ENCODE peak calls at places on chromosomes 3 and 15, in ten cellular contexts. I, C, E, Z, M, R, V, O, U and Q are unnamed samples.

GRCh38 chr3:30728143-30728542 is 121.7 kb downstream of the TGFBR2 start:
- DNase-seq in E (no peak), R (no peak), V (no peak), U (no peak), O (no peak), C (no peak), M (no peak), Z (no peak), I (no peak), Q (no peak)

GRCh38 chr15:95604634-95605036 is 725.9 kb upstream of the NR2F2 start:
- DNase-seq in U (no peak), O (no peak), E (no peak), I (no peak), Z (no peak), R (no peak), V (no peak), M (no peak), C (peak; percentile 86), Q (peak; percentile 60)

GRCh38 chr3:196336319-196337145 is 1.7 kb downstream of the TM4SF19 start:
- DNase-seq in M (no peak), V (no peak), Z (no peak), E (peak; percentile 84), U (no peak), R (no peak), C (peak; percentile 59), I (peak; percentile 8), O (no peak), Q (no peak)

GRCh38 chr3:149843502-149843901 is 30.5 kb downstream of the RNF13 start:
- DNase-seq in C (no peak), U (no peak), V (no peak), R (no peak), E (no peak), M (no peak), O (no peak), I (no peak), Z (no peak), Q (no peak)

GRCh38 chr3:16171009-16171408 is 3.5 kb upstream of the GALNT15 start:
- DNase-seq in E (no peak), Z (no peak), R (no peak), M (no peak), C (no peak), I (no peak), U (no peak), V (no peak), O (no peak), Q (no peak)

GRCh38 chr3:47016934-47017435 is 37.5 kb downstream of the NBEAL2 start:
- DNase-seq in C (peak; percentile 70), I (no peak), R (peak; percentile 84), E (no peak), M (no peak), V (no peak), Z (peak; percentile 56), O (no peak), U (no peak), Q (no peak)

GRCh38 chr3:38510631-38511030 is 14.5 kb downstream of the EXOG start:
- DNase-seq in V (no peak), C (no peak), M (no peak), Z (no peak), I (no peak), E (no peak), U (no peak), R (no peak), O (no peak), Q (no peak)

GRCh38 chr3:183210862-183211341 is 42.2 kb upstream of the B3GNT5 start:
- DNase-seq in R (peak; percentile 88), O (no peak), I (no peak), U (peak; percentile 45), M (no peak), E (no peak), V (no peak), C (no peak), Z (no peak), Q (no peak)

GRCh38 chr15:48858401-48858800 is 19.5 kb upstream of the EID1 start:
- DNase-seq in M (no peak), V (no peak), I (no peak), U (no peak), Z (no peak), O (no peak), R (peak; percentile 14), E (no peak), C (peak; percentile 86), Q (no peak)

GRCh38 chr3:72892081-72892763 is 4.4 kb downstream of the GXYLT2 start:
- DNase-seq in R (no peak), C (peak; percentile 95), U (peak; percentile 19), M (no peak), E (no peak), V (no peak), I (no peak), Z (no peak), O (peak; percentile 37), Q (no peak)

GRCh38 chr3:189038773-189039720 is 132.7 kb upstream of the TPRG1 start:
- DNase-seq in I (no peak), V (no peak), Z (no peak), E (no peak), O (no peak), C (no peak), U (no peak), M (no peak), R (peak; percentile 79), Q (no peak)

GRCh38 chr3:36362973-36363372 is 17.3 kb upstream of the STAC start:
- DNase-seq in E (no peak), U (no peak), C (peak; percentile 26), Z (no peak), V (no peak), O (no peak), R (no peak), I (peak; percentile 31), M (no peak), Q (no peak)

GRCh38 chr3:10194328-10195071 is 29.8 kb downstream of the IRAK2 start:
- DNase-seq in E (no peak), I (no peak), C (no peak), V (peak; percentile 19), R (no peak), Z (peak; percentile 74), M (no peak), U (no peak), O (no peak), Q (no peak)

GRCh38 chr3:154050766-154051165 is 70.4 kb upstream of the ARHGEF26 start:
- DNase-seq in I (no peak), U (no peak), E (no peak), C (no peak), M (no peak), O (no peak), R (no peak), V (no peak), Z (no peak), Q (no peak)

GRCh38 chr15:63915888-63916731 is 82.4 kb upstream of the HERC1 start:
- DNase-seq in O (no peak), E (no peak), C (peak; percentile 23), U (no peak), V (no peak), R (no peak), I (no peak), Z (no peak), M (no peak), Q (no peak)

GRCh38 chr3:4069796-4070195 is 233.4 kb upstream of the SETMAR start:
- DNase-seq in V (no peak), R (no peak), C (no peak), M (no peak), E (no peak), U (no peak), I (no peak), Z (no peak), O (no peak), Q (no peak)